ENCODE peak calls at places on chromosomes 4 and X, in nine cellular contexts. E, K, A, Y, S, M, V, I and J are unnamed samples.

GRCh38 chrX:34956915-34957314 is 14.3 kb downstream of the FAM47B start:
- DNase-seq in E (no peak), K (peak; percentile 9), A (no peak), Y (no peak), S (no peak), M (no peak), V (no peak), I (peak; percentile 40), J (no peak)

GRCh38 chr4:89837385-89837995 is 529 bp upstream of the SNCA start:
- DNase-seq in E (no peak), K (peak; percentile 65), A (no peak), Y (peak; percentile 72), S (peak; percentile 66), M (peak; percentile 26), V (peak; percentile 83), I (peak; percentile 50), J (peak; percentile 66)

GRCh38 chr4:186021461-186022167 is 47.3 kb upstream of the TLR3 start:
- DNase-seq in E (peak; percentile 36), K (peak; percentile 11), A (no peak), Y (peak; percentile 88), S (peak; percentile 73), M (no peak), V (peak; percentile 68), I (peak; percentile 71), J (peak; percentile 45)

GRCh38 chr4:150375025-150375424 is 206.9 kb upstream of the MAB21L2 start:
- DNase-seq in E (no peak), K (no peak), A (no peak), Y (no peak), S (no peak), M (no peak), V (no peak), I (no peak), J (no peak)

GRCh38 chr4:38867478-38868054 is at the start of gene FAM114A1:
- DNase-seq in E (peak; percentile 83), K (peak; percentile 70), A (peak; percentile 88), Y (peak; percentile 79), S (peak; percentile 61), M (peak; percentile 91), V (peak; percentile 63), I (peak; percentile 78), J (peak; percentile 79)

GRCh38 chrX:153357877-153358276 is 23.9 kb downstream of the ZNF275 start:
- DNase-seq in E (no peak), K (no peak), A (no peak), Y (no peak), S (no peak), M (no peak), V (no peak), I (no peak), J (no peak)

GRCh38 chr4:138558886-138559285 is 316.7 kb upstream of the SLC7A11 start:
- DNase-seq in E (no peak), K (no peak), A (no peak), Y (no peak), S (no peak), M (no peak), V (no peak), I (no peak), J (no peak)

GRCh38 chr4:32909722-32910121 is 2189.6 kb downstream of the PCDH7 start:
- DNase-seq in E (no peak), K (no peak), A (no peak), Y (peak; percentile 36), S (peak; percentile 38), M (no peak), V (peak; percentile 39), I (no peak), J (no peak)

GRCh38 chr4:138140879-138141278 is 101.3 kb downstream of the SLC7A11 start:
- DNase-seq in E (no peak), K (no peak), A (no peak), Y (no peak), S (no peak), M (no peak), V (no peak), I (no peak), J (no peak)

GRCh38 chr4:147596976-147597375 is 20.2 kb upstream of the TMEM184C start:
- DNase-seq in E (no peak), K (peak; percentile 64), A (no peak), Y (no peak), S (no peak), M (no peak), V (no peak), I (peak; percentile 85), J (no peak)

GRCh38 chr4:2637956-2638552 is 101.6 kb downstream of the FAM193A start:
- DNase-seq in E (no peak), K (no peak), A (no peak), Y (no peak), S (no peak), M (no peak), V (no peak), I (no peak), J (no peak)

GRCh38 chrX:39729834-39730670 is 367.7 kb downstream of the BCOR start:
- DNase-seq in E (no peak), K (no peak), A (peak; percentile 29), Y (peak; percentile 60), S (peak; percentile 21), M (no peak), V (peak; percentile 75), I (peak; percentile 60), J (peak; percentile 29)

GRCh38 chrX:39731735-39732134 is 366.0 kb downstream of the BCOR start:
- DNase-seq in E (no peak), K (no peak), A (peak; percentile 28), Y (no peak), S (no peak), M (no peak), V (no peak), I (no peak), J (no peak)

GRCh38 chrX:39731390-39731680 is 366.4 kb downstream of the BCOR start:
- DNase-seq in E (no peak), K (no peak), A (no peak), Y (no peak), S (no peak), M (no peak), V (no peak), I (no peak), J (no peak)

GRCh38 chrX:39728852-39729587 is 368.7 kb downstream of the BCOR start:
- DNase-seq in E (no peak), K (no peak), A (no peak), Y (no peak), S (no peak), M (no peak), V (no peak), I (no peak), J (no peak)

GRCh38 chrX:39730671-39731389 is 366.9 kb downstream of the BCOR start:
- DNase-seq in E (peak; percentile 67), K (peak; percentile 31), A (peak; percentile 77), Y (peak; percentile 68), S (peak; percentile 60), M (peak; percentile 59), V (peak; percentile 92), I (peak; percentile 85), J (peak; percentile 62)
- TF ChIP-seq CTCF in E (peak; percentile 71), K (peak; percentile 65), A (peak; percentile 65), Y (peak; percentile 63), S (no peak), M (peak; percentile 51), V (peak; percentile 66), I (peak; percentile 68), J (peak; percentile 44)

DNA sequence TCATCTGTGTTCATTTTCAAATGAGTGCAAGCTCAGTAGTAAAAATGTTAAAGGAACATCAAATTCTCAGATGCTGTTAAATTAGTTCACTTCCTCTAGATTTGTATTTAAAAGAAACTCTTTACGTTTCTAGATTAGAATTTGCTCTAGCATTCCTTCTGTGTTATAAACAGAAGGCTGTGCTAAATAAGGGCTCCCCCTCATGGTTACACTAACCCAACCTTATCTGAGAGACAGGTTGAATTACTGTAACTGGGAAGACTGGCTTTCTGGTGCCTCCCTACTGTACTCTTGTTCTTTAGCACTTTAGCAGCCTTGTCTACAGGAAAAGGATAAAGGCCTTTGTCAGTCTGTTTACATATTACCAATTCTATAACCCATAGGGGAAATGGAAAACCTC is 56.8 kb downstream of the RXFP1 start:
- DNase-seq in E (no peak), K (peak; percentile 43), A (no peak), Y (no peak), S (no peak), M (no peak), V (no peak), I (peak; percentile 26), J (no peak)
- TF ChIP-seq CTCF in E (peak; percentile 11), K (peak; percentile 68), A (peak; percentile 7), Y (peak; percentile 34), S (no peak), M (no peak), V (peak; percentile 56), I (peak; percentile 52), J (no peak)

GRCh38 chr4:142844782-142845181 is 1.3 kb downstream of the INPP4B start:
- DNase-seq in E (no peak), K (no peak), A (no peak), Y (no peak), S (no peak), M (no peak), V (no peak), I (no peak), J (no peak)

GRCh38 chr4:142846729-142847606 is 867 bp upstream of the INPP4B start:
- DNase-seq in E (peak; percentile 45), K (peak; percentile 68), A (peak; percentile 48), Y (peak; percentile 67), S (peak; percentile 61), M (peak; percentile 31), V (peak; percentile 70), I (peak; percentile 14), J (peak; percentile 45)

GRCh38 chr4:142845293-142846070 is 619 bp downstream of the INPP4B start:
- DNase-seq in E (peak; percentile 9), K (peak; percentile 19), A (peak; percentile 35), Y (peak; percentile 55), S (peak; percentile 38), M (peak; percentile 16), V (peak; percentile 51), I (peak; percentile 22), J (peak; percentile 58)

GRCh38 chr4:142846105-142846728 is at the start of gene INPP4B:
- DNase-seq in E (peak; percentile 39), K (peak; percentile 63), A (peak; percentile 70), Y (peak; percentile 72), S (peak; percentile 48), M (peak; percentile 23), V (peak; percentile 53), I (peak; percentile 56), J (peak; percentile 68)

GRCh38 chr4:142850478-142850877 is 4.4 kb upstream of the INPP4B start:
- DNase-seq in E (no peak), K (no peak), A (no peak), Y (peak; percentile 15), S (no peak), M (no peak), V (no peak), I (no peak), J (no peak)
- TF ChIP-seq CTCF in E (no peak), K (peak; percentile 43), A (no peak), Y (peak; percentile 47), S (peak; percentile 18), M (no peak), V (peak; percentile 61), I (peak; percentile 46), J (peak; percentile 30)

DNA sequence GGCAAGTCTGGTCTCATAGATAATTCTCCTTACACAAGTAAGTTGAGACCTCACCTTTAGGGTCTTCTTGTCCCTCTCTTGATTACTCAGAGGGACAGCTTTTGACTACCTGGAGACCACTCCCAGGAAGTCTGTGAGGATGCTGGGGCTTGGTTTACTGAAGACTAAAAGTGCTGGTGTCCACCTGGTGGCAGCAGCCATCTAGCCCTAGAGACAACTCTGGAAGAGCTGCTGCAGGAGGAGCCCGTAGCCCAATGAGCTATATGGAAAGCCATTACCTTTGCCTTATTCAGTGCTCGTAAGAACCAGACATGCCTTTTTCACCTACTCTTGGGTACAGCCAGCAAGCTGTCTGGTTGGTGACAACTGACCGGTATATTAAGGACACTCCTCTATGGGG is 7.3 kb downstream of the FGFBP2 start:
- DNase-seq in E (no peak), K (no peak), A (no peak), Y (no peak), S (no peak), M (no peak), V (no peak), I (peak; percentile 17), J (no peak)
- TF ChIP-seq CTCF in E (no peak), K (peak; percentile 66), A (no peak), Y (no peak), S (no peak), M (no peak), V (no peak), I (peak; percentile 49), J (no peak)